ENCODE peak calls at places on chromosome 15, in ten cellular contexts. M, X, O, T, R, D, Z, F, C and J are unnamed samples. For H3K9me3, the result is how much of the 10 kb centered on the place peaks cover.

GRCh38 chr15:86919581-86919980 is 839.9 kb downstream of the AGBL1 start:
- DNase-seq in M (no peak), X (no peak), O (no peak), T (no peak), R (peak), D (no peak), Z (no peak), F (no peak), C (no peak), J (no peak)

GRCh38 chr15:57607570-57608000 is 15.9 kb downstream of the MYZAP start:
- DNase-seq in M (peak), X (no peak), O (peak), T (no peak), R (peak), D (no peak), Z (no peak), F (no peak), C (no peak), J (peak)

GRCh38 chr15:59360896-59361295 is 11.8 kb downstream of the MYO1E start:
- DNase-seq in M (no peak), X (no peak), O (no peak), T (no peak), R (peak), D (no peak), Z (no peak), F (no peak), C (no peak), J (no peak)

GRCh38 chr15:62739082-62739481 is 303.5 kb upstream of the TPM1 start:
- DNase-seq in M (no peak), X (no peak), O (peak), T (no peak), R (peak), D (no peak), Z (no peak), F (no peak), C (no peak), J (no peak)

GRCh38 chr15:51793521-51793920 is 35.9 kb upstream of the TMOD3 start:
- DNase-seq in M (peak), X (peak), O (no peak), T (no peak), R (peak), D (no peak), Z (peak), F (no peak), C (peak), J (no peak)

GRCh38 chr15:54579855-54580254 is 601.6 kb downstream of the UNC13C start:
- DNase-seq in M (no peak), X (no peak), O (no peak), T (no peak), R (no peak), D (no peak), Z (no peak), F (no peak), C (no peak), J (no peak)

GRCh38 chr15:46344906-46345305 is 710.1 kb downstream of the SQOR start:
- DNase-seq in M (no peak), X (no peak), O (no peak), T (no peak), R (no peak), D (no peak), Z (no peak), F (no peak), C (peak), J (no peak)

GRCh38 chr15:74840851-74841760 is 1.9 kb downstream of the ULK3 start:
- DNase-seq in M (no peak), X (no peak), O (no peak), T (no peak), R (no peak), D (no peak), Z (no peak), F (no peak), C (peak), J (peak)

GRCh38 chr15:73996939-73997338 is 2.4 kb downstream of the PML start:
- DNase-seq in M (no peak), X (no peak), O (no peak), T (no peak), R (peak), D (no peak), Z (no peak), F (peak), C (no peak), J (no peak)

GRCh38 chr15:52247032-52247431 is 48.6 kb downstream of the MYO5C start:
- DNase-seq in M (no peak), X (no peak), O (no peak), T (no peak), R (peak), D (no peak), Z (no peak), F (no peak), C (no peak), J (no peak)

GRCh38 chr15:82263350-82263749 is 732 bp downstream of the SAXO2 start:
- DNase-seq in M (no peak), X (no peak), O (no peak), T (no peak), R (no peak), D (peak), Z (no peak), F (no peak), C (no peak), J (no peak)

GRCh38 chr15:25065876-25066275 is 111.1 kb downstream of the SNRPN start:
- DNase-seq in M (no peak), X (no peak), O (no peak), T (no peak), R (no peak), D (no peak), Z (no peak), F (no peak), C (no peak), J (peak)
- H3K9me3 ChIP-seq in M (under half), X (half or more), O (under half), T (under half), R (half or more), D (under half), Z (half or more), F (half or more), C (half or more), J (half or more)

GRCh38 chr15:66454143-66454542 is 43.4 kb downstream of the SNAPC5 start:
- DNase-seq in M (no peak), X (no peak), O (no peak), T (no peak), R (peak), D (no peak), Z (no peak), F (no peak), C (no peak), J (no peak)
- H3K9me3 ChIP-seq in M (under half), X (under half), O (under half), T (under half), R (under half), D (under half), Z (under half), F (under half), C (under half), J (under half)

GRCh38 chr15:95701410-95701809 is 629.1 kb upstream of the NR2F2 start:
- DNase-seq in M (no peak), X (no peak), O (no peak), T (no peak), R (no peak), D (no peak), Z (no peak), F (no peak), C (no peak), J (no peak)

GRCh38 chr15:95693917-95694316 is 636.6 kb upstream of the NR2F2 start:
- DNase-seq in M (no peak), X (no peak), O (no peak), T (no peak), R (peak), D (no peak), Z (no peak), F (no peak), C (no peak), J (no peak)

GRCh38 chr15:95699578-95699977 is 630.9 kb upstream of the NR2F2 start:
- DNase-seq in M (no peak), X (no peak), O (no peak), T (no peak), R (no peak), D (no peak), Z (no peak), F (no peak), C (no peak), J (no peak)

GRCh38 chr15:95698971-95699370 is 631.5 kb upstream of the NR2F2 start:
- DNase-seq in M (no peak), X (no peak), O (no peak), T (no peak), R (no peak), D (no peak), Z (no peak), F (no peak), C (no peak), J (no peak)

DNA sequence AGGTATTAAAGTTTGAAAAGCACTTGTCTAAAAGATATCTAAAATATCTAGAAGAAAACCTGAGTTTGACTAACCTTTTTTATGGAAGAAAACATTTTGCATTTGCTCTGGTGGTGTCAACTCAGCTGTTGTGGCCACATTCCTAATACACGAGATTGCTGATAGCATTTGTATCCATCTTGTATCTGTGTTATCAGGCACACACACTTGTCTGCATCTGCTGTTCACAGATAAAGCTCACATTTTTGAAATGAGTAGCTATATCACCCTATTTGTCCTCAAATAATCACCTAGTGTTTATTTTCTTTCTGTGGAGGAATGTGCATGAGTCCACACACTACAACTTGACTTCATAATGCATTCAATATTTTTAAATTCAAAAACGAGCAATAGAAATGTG is 632.3 kb upstream of the NR2F2 start:
- DNase-seq in M (no peak), X (no peak), O (no peak), T (no peak), R (no peak), D (no peak), Z (no peak), F (no peak), C (no peak), J (no peak)
- H3K9me3 ChIP-seq in M (under half), X (half or more), O (under half), T (under half), R (under half), D (under half), Z (under half), F (under half), C (under half), J (under half)

DNA sequence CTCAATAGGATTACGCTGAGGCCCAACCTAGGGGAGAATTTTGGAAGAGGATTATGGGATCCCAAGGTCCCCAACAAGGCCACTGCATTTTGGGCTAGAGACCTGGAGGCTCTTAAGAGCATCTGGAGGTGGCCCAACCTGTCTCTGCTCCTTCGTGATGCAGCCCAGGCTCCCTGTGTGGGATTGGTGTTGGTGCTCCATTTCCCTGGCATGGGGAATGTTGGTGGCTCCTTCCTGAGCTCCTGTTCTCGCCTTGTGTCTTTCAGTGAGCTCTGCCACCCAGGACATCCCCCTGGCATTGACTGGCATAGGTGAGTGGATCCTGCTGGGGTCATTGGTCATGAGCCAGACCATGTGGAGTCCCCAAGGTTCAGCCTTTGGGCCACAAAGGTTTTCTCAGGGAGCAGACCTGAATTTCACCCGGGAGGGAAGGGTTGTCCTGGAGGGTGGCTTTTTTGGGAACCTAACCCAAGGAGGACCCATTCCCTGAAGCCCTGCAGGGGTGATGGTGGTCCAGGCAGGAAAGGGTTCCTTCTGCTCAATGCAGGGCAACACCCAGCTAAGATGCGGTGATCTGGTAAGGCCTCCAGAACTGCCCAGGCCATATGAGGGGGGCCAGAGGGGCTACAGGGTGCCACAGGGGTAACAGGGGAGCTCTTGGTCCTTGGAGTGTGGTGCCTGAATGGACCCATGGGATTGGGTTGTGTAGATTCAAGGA is 202.5 kb downstream of the UBE3A start:
- DNase-seq in M (no peak), X (no peak), O (no peak), T (no peak), R (no peak), D (no peak), Z (no peak), F (no peak), C (no peak), J (peak)
- H3K9me3 ChIP-seq in M (under half), X (under half), O (under half), T (under half), R (under half), D (under half), Z (under half), F (under half), C (under half), J (under half)

GRCh38 chr15:99537344-99537743 is 28.4 kb upstream of the MEF2A start:
- DNase-seq in M (no peak), X (peak), O (no peak), T (no peak), R (no peak), D (no peak), Z (no peak), F (no peak), C (no peak), J (peak)
- H3K9me3 ChIP-seq in M (under half), X (under half), O (under half), T (under half), R (under half), D (under half), Z (under half), F (under half), C (under half), J (under half)

DNA sequence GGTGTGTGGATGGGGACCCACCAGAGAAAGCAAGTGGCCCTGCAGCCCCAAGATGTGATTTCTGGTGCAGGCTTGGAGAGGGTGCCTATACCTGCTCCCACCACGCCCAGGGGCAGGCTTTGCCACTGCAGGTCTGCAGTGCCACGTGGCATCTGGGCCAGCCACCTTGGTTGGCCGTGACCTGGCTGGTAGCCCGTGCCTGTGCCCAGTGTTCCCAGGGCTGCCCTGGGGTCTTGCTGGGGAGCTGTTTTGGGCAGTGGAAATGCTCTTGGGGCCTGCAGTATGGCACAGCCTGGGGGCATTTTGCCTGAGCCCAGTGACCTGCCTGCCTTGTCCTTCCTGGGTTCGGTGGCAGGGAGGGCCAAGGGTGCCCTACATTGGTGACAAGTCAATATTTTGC is 203.4 kb downstream of the UBE3A start:
- DNase-seq in M (peak), X (no peak), O (no peak), T (no peak), R (no peak), D (no peak), Z (no peak), F (no peak), C (peak), J (peak)
- H3K9me3 ChIP-seq in M (under half), X (under half), O (under half), T (under half), R (under half), D (under half), Z (under half), F (under half), C (under half), J (under half)

DNA sequence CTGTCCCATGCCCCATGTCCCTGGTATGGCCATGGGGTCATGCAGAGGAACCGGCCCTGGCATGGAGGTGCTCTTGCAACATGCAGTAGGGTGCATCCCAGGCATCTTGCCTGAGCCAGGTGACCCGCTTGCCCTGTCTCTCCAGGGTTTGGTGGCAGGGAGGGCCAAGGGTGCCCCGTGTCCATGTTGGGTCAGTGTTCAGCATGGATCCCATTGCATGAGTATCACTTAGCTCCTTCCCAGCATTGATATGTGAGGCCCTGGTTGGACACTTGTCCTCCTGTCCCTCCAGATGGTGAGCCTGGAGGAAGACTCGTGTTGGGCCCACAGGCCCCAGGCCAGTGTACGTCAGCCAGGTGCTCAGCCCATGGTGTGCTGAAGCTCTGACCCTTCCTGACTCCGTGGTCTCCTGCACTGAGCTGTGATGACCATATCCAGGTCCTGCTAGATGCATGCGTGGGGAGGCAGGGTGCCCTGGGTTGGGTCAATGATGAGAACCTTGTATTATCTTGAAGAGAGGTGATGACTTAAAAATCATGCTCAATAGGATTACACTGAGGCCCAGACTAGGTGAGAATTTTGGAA is 205.0 kb downstream of the UBE3A start:
- DNase-seq in M (no peak), X (no peak), O (no peak), T (no peak), R (no peak), D (no peak), Z (no peak), F (no peak), C (peak), J (peak)
- H3K9me3 ChIP-seq in M (under half), X (under half), O (under half), T (under half), R (under half), D (under half), Z (under half), F (under half), C (under half), J (under half)